ENCODE peak calls at places on chromosomes 2 and 18, in eight cellular contexts. K, F, V, H, I, D, Z and E are unnamed samples. For H3K27me3 and H3K4me1, the result is how much of the 10 kb centered on the place peaks cover.

GRCh38 chr2:144996225-144996795 is 476.4 kb upstream of the ZEB2 start:
- DNase-seq in K (no peak), F (no peak), V (no peak), Z (no peak), I (no peak), D (no peak), H (no peak), E (peak)

GRCh38 chr2:43832457-43832856 is 6.2 kb downstream of the ABCG5 start:
- DNase-seq in V (no peak), I (no peak), H (no peak), K (no peak), F (no peak), Z (no peak), D (no peak), E (peak)

GRCh38 chr2:134399096-134399495 is 145.2 kb downstream of the MGAT5 start:
- DNase-seq in D (no peak), F (no peak), I (no peak), V (no peak), Z (no peak), K (no peak), H (no peak), E (peak)

GRCh38 chr18:44579028-44579692 is 101.5 kb upstream of the SETBP1 start:
- DNase-seq in F (no peak), V (no peak), K (no peak), H (no peak), I (no peak), Z (no peak), D (no peak), E (peak)

GRCh38 chr2:131035826-131036231 is 57.4 kb downstream of the FAM168B start:
- DNase-seq in I (no peak), Z (no peak), H (no peak), F (no peak), V (no peak), D (peak), K (no peak), E (no peak)

GRCh38 chr2:26173596-26174482 is 951 bp downstream of the GAREM2 start:
- DNase-seq in K (no peak), Z (peak), I (no peak), D (no peak), V (no peak), F (no peak), H (no peak), E (no peak)

GRCh38 chr2:158656492-158657190 is 138.5 kb upstream of the DAPL1 start:
- DNase-seq in Z (no peak), K (no peak), D (no peak), I (no peak), V (no peak), H (no peak), F (no peak), E (no peak)

GRCh38 chr2:176117162-176117822 is 714 bp downstream of the HOXD10 start:
- DNase-seq in Z (no peak), V (no peak), D (no peak), I (no peak), F (no peak), H (no peak), K (no peak), E (no peak)

GRCh38 chr2:239225921-239226561 is 174.8 kb downstream of the HDAC4 start:
- DNase-seq in Z (no peak), F (no peak), I (no peak), K (no peak), D (peak), H (no peak), V (no peak), E (peak)

GRCh38 chr2:57890993-57891688 is 155.5 kb upstream of the VRK2 start:
- DNase-seq in H (no peak), V (no peak), K (no peak), D (no peak), I (no peak), Z (no peak), F (no peak), E (peak)

GRCh38 chr18:22773944-22774343 is 159.2 kb upstream of the RBBP8 start:
- DNase-seq in F (no peak), K (no peak), I (no peak), H (no peak), D (no peak), Z (no peak), V (no peak), E (no peak)

GRCh38 chr2:215002500-215002899 is 135.9 kb downstream of the ABCA12 start:
- DNase-seq in V (no peak), I (no peak), Z (no peak), H (no peak), F (no peak), D (no peak), K (peak), E (peak)
- TF ChIP-seq CTCF in V (peak), I (no peak), Z (peak), H (peak), F (peak), D (peak), K (peak), E (peak)

GRCh38 chr2:54966837-54967236 is 83.4 kb downstream of the RTN4 start:
- DNase-seq in V (no peak), H (no peak), K (no peak), F (no peak), I (no peak), D (no peak), Z (no peak), E (no peak)

GRCh38 chr2:54967759-54968365 is 82.4 kb downstream of the RTN4 start:
- DNase-seq in F (no peak), D (no peak), H (no peak), K (no peak), I (no peak), V (no peak), Z (no peak), E (no peak)

GRCh38 chr2:54965425-54965824 is 84.8 kb downstream of the RTN4 start:
- DNase-seq in H (no peak), F (no peak), Z (no peak), I (no peak), V (no peak), D (no peak), K (no peak), E (no peak)

GRCh38 chr2:54967269-54967668 is 83.0 kb downstream of the RTN4 start:
- DNase-seq in D (no peak), I (no peak), V (no peak), Z (no peak), K (no peak), H (no peak), F (no peak), E (no peak)

GRCh38 chr2:54966165-54966819 is 84.0 kb downstream of the RTN4 start:
- DNase-seq in D (no peak), I (no peak), Z (no peak), K (no peak), F (no peak), H (no peak), V (no peak), E (no peak)
- H3K27me3 ChIP-seq in D (under half), I (under half), Z (under half), K (under half), F (under half), H (under half), V (under half), E (under half)

DNA sequence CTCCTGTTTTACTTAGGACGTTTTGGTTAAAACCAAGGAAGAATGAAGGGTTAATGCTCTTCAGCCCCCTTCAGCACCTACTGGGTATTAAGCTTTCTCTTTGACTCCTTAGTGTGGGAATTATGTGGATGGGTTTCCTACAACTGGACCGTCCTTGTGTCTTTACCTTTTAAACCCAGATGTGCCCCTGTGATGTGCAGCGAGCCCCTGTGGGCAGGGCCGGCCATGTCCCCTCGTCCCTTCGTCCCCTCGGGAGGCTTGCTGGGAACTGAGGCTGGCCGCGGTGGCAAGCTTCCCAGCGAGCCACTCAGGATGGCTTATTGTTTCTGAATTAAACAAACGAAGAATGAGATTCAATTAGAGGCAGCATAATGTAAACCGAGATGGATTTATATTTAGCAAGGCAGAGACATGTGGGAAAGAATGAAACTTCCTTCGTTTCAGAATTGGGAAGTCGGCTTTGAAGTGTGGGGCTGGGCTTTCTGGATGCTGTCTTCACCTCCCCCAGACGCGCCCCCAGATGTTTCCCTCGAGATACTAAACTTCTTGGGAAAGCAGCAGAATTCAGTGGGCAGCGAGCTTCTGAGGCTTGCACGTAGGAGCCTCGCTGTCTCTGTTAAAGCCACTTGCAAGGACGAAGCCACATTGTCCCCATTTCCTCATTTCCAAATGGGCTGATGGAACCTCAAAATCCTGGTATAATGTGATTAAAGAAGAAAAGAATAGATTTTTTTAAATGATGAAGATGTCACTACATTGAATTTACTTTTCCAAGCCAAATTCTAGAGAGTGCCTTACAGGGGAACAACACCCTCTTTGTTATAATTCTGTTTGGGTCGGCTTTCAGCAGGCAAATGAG is 146.0 kb downstream of the VAPA start:
- DNase-seq in K (no peak), F (no peak), D (peak), H (no peak), I (no peak), Z (no peak), V (no peak), E (no peak)
- H3K4me1 ChIP-seq in K (under half), F (half or more), D (under half), H (under half), I (under half), Z (under half), V (under half), E (under half)

GRCh38 chr2:118764855-118765254 is 82.6 kb downstream of the EN1 start:
- DNase-seq in H (no peak), V (no peak), K (no peak), D (no peak), Z (no peak), I (no peak), F (no peak), E (no peak)

GRCh38 chr2:118761791-118762190 is 85.7 kb downstream of the EN1 start:
- DNase-seq in I (no peak), D (no peak), F (no peak), K (no peak), H (no peak), Z (no peak), V (no peak), E (no peak)

GRCh38 chr2:118763797-118764196 is 83.7 kb downstream of the EN1 start:
- DNase-seq in D (no peak), F (no peak), K (no peak), V (no peak), H (no peak), Z (no peak), I (no peak), E (peak)
- TF ChIP-seq CTCF in D (no peak), F (no peak), K (peak), V (no peak), H (no peak), Z (no peak), I (no peak), E (peak)

DNA sequence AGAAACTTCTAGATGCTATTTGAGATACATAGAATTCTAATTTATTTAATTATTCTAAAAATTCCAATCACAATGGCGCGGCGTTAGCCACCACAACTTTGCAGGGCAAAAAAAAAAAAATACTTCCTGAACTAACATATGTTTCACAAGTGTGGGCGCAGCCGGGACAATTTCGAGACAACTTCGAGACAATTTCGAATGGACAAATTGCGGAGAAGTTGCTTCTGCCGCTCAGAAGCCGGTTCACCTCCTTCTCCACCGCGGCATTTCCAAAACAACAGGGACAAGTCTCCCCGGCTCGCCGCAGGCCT is 843 bp downstream of the PAX3 start:
- DNase-seq in D (no peak), I (no peak), V (no peak), K (no peak), H (no peak), Z (no peak), F (no peak), E (no peak)
- H3K27me3 ChIP-seq in D (half or more), I (under half), V (half or more), K (under half), H (under half), Z (half or more), F (half or more), E (half or more)

GRCh38 chr2:212958757-212959295 is 192.6 kb downstream of the IKZF2 start:
- DNase-seq in F (no peak), K (no peak), D (no peak), H (no peak), I (no peak), Z (no peak), V (no peak), E (peak)

GRCh38 chr2:212956665-212957064 is 194.7 kb downstream of the IKZF2 start:
- DNase-seq in K (no peak), Z (no peak), V (no peak), I (no peak), H (no peak), D (no peak), F (no peak), E (no peak)

GRCh38 chr2:212958133-212958532 is 193.3 kb downstream of the IKZF2 start:
- DNase-seq in H (no peak), D (no peak), I (no peak), V (no peak), F (no peak), K (no peak), Z (no peak), E (no peak)

GRCh38 chr2:212957624-212958023 is 193.8 kb downstream of the IKZF2 start:
- DNase-seq in H (no peak), K (no peak), D (no peak), V (no peak), F (peak), Z (no peak), I (no peak), E (no peak)

GRCh38 chr2:212957184-212957583 is 194.2 kb downstream of the IKZF2 start:
- DNase-seq in K (no peak), D (no peak), F (no peak), V (no peak), H (no peak), I (no peak), Z (no peak), E (no peak)
- H3K4me1 ChIP-seq in K (under half), D (under half), F (under half), V (under half), H (under half), I (under half), Z (under half), E (under half)

GRCh38 chr2:234422242-234422641 is 74.6 kb downstream of the ARL4C start:
- DNase-seq in I (no peak), K (peak), D (no peak), V (no peak), F (no peak), H (no peak), Z (no peak), E (peak)

GRCh38 chr2:234423884-234424283 is 73.0 kb downstream of the ARL4C start:
- DNase-seq in D (no peak), F (no peak), V (no peak), I (no peak), Z (no peak), H (no peak), K (no peak), E (no peak)

GRCh38 chr2:234422895-234423505 is 73.9 kb downstream of the ARL4C start:
- DNase-seq in V (no peak), I (no peak), F (no peak), H (no peak), K (no peak), D (no peak), Z (no peak), E (no peak)

GRCh38 chr2:234419726-234420125 is 77.2 kb downstream of the ARL4C start:
- DNase-seq in V (no peak), H (no peak), I (no peak), F (no peak), D (no peak), Z (no peak), K (no peak), E (no peak)

GRCh38 chr2:234420406-234420805 is 76.5 kb downstream of the ARL4C start:
- DNase-seq in K (no peak), H (no peak), F (no peak), V (no peak), Z (no peak), D (no peak), I (no peak), E (no peak)
- TF ChIP-seq CTCF in K (no peak), H (no peak), F (no peak), V (no peak), Z (no peak), D (no peak), I (no peak), E (no peak)

GRCh38 chr2:10982931-10983701 is 71.4 kb downstream of the KCNF1 start:
- DNase-seq in V (peak), K (no peak), Z (peak), H (no peak), D (peak), F (no peak), I (no peak), E (no peak)
- H3K27me3 ChIP-seq in V (under half), K (under half), Z (under half), H (under half), D (under half), F (under half), I (under half), E (under half)

GRCh38 chr2:46246790-46247189 is 50.4 kb upstream of the EPAS1 start:
- DNase-seq in K (no peak), F (no peak), H (no peak), Z (no peak), V (no peak), I (no peak), D (no peak), E (no peak)
- H3K4me1 ChIP-seq in K (under half), F (under half), H (under half), Z (under half), V (under half), I (under half), D (under half), E (under half)

GRCh38 chr2:165950438-165950837 is 3.1 kb downstream of the TTC21B start:
- DNase-seq in F (no peak), D (no peak), K (no peak), V (no peak), I (no peak), Z (no peak), H (no peak), E (no peak)
- TF ChIP-seq CTCF in F (no peak), D (no peak), K (no peak), V (no peak), I (no peak), Z (no peak), H (no peak), E (no peak)